ENCODE peak calls at places on chromosomes 16 and 17, in four cellular contexts. F is HL-60, S is stomach, Q is EL. Y is an unnamed sample.

GRCh38 chr16:65244811-65245210 is 122.9 kb upstream of the CDH11 start:
- DNase-seq in Q (no peak), S (no peak), F (no peak), Y (no peak)

GRCh38 chr17:81310963-81311550 is 15.9 kb upstream of the SLC38A10 start:
- DNase-seq in S (no peak), Q (no peak), F (no peak), Y (no peak)

GRCh38 chr16:11759163-11759834 is 16.6 kb upstream of the TXNDC11 start:
- DNase-seq in Q (no peak), S (peak), F (no peak), Y (no peak)

GRCh38 chr16:6665126-6665525 is 667.5 kb upstream of the RBFOX1 start:
- DNase-seq in Q (no peak), F (no peak), S (no peak), Y (no peak)

GRCh38 chr17:55303701-55304145 is 39.0 kb downstream of the HLF start:
- DNase-seq in Q (peak), S (no peak), F (no peak), Y (no peak)

GRCh38 chr16:29809850-29810698 is 1.9 kb upstream of the PRRT2 start:
- DNase-seq in Q (no peak), S (no peak), F (no peak), Y (peak)

GRCh38 chr17:64707077-64707591 is 45.0 kb upstream of the SMURF2 start:
- DNase-seq in S (peak), Q (peak), F (peak), Y (no peak)

GRCh38 chr16:22007509-22008214 is at the start of gene MOSMO:
- DNase-seq in Q (peak), F (peak), S (peak), Y (peak)

GRCh38 chr16:4820652-4821051 is 18.2 kb upstream of the ROGDI start:
- DNase-seq in F (no peak), Q (no peak), S (no peak), Y (no peak)

GRCh38 chr16:56749806-56750491 is 20.0 kb downstream of the NUP93 start:
- DNase-seq in F (no peak), S (no peak), Q (no peak), Y (no peak)

GRCh38 chr17:82179946-82180475 is 32.6 kb downstream of the CCDC57 start:
- DNase-seq in S (no peak), Q (no peak), F (no peak), Y (no peak)

GRCh38 chr17:18252160-18252559 is 6.4 kb downstream of the FLII start:
- DNase-seq in F (no peak), Q (no peak), S (no peak), Y (no peak)

GRCh38 chr17:32833076-32833475 is 43.8 kb downstream of the MYO1D start:
- DNase-seq in F (no peak), S (no peak), Q (no peak), Y (no peak)

GRCh38 chr16:53126390-53126789 is 71.6 kb downstream of the CHD9 start:
- DNase-seq in Q (no peak), S (no peak), F (no peak), Y (no peak)

GRCh38 chr16:49556252-49557069 is 182.9 kb downstream of the C16orf78 start:
- DNase-seq in S (no peak), Q (no peak), F (no peak), Y (peak)

GRCh38 chr16:88370365-88370764 is 12.4 kb upstream of the ZNF469 start:
- DNase-seq in S (no peak), Q (no peak), F (no peak), Y (no peak)

GRCh38 chr16:67370686-67371085 is 22.6 kb downstream of the TPPP3 start:
- DNase-seq in S (no peak), F (no peak), Q (no peak), Y (no peak)

GRCh38 chr16:50286681-50287080 is 20.3 kb downstream of the ADCY7 start:
- DNase-seq in Q (no peak), S (no peak), F (no peak), Y (no peak)

GRCh38 chr17:31495049-31495885 is 103.8 kb downstream of the RAB11FIP4 start:
- DNase-seq in F (no peak), S (peak), Q (no peak), Y (no peak)

GRCh38 chr17:80426671-80427326 is 11.8 kb downstream of the ENDOV start:
- DNase-seq in S (peak), F (peak), Q (peak), Y (peak)

GRCh38 chr17:50263293-50264262 is 10.7 kb upstream of the TMEM92 start:
- DNase-seq in F (no peak), Q (no peak), S (no peak), Y (no peak)

GRCh38 chr16:58421029-58421428 is 28.8 kb downstream of the GINS3 start:
- DNase-seq in Q (no peak), F (no peak), S (no peak), Y (no peak)